ENCODE peak calls at places on chromosomes 3 and 15, in ten cellular contexts. One of them, this sample, is unnamed.

GRCh38 chr3:20056727-20057611 is 16.7 kb downstream of the KAT2B start:
- DNase-seq in testis: no peak
- DNase-seq in fibroblast of lung: peak; percentile 69
- DNase-seq in tibial artery: no peak
- DNase-seq in psoas muscle: no peak
- DNase-seq in mammary epithelial cell: peak; percentile 98
- DNase-seq in Peyer's patch: no peak
- DNase-seq in H9: no peak
- DNase-seq in HCT116: no peak
- DNase-seq in A549: no peak
- DNase-seq in this sample: peak; percentile 84

GRCh38 chr15:101538996-101539395 is 49.5 kb upstream of the PCSK6 start:
- DNase-seq in tibial artery: no peak
- DNase-seq in A549: no peak
- DNase-seq in testis: no peak
- DNase-seq in fibroblast of lung: no peak
- DNase-seq in Peyer's patch: no peak
- DNase-seq in H9: peak; percentile 7
- DNase-seq in psoas muscle: no peak
- DNase-seq in HCT116: no peak
- DNase-seq in mammary epithelial cell: no peak
- DNase-seq in this sample: peak; percentile 36

GRCh38 chr3:87987952-87988351 is 70.9 kb downstream of the CGGBP1 start:
- DNase-seq in fibroblast of lung: no peak
- DNase-seq in psoas muscle: no peak
- DNase-seq in mammary epithelial cell: no peak
- DNase-seq in tibial artery: no peak
- DNase-seq in testis: no peak
- DNase-seq in H9: peak; percentile 50
- DNase-seq in HCT116: no peak
- DNase-seq in Peyer's patch: no peak
- DNase-seq in A549: no peak
- DNase-seq in this sample: no peak

GRCh38 chr15:85094685-85095084 is 113.0 kb downstream of the PDE8A start:
- DNase-seq in A549: no peak
- DNase-seq in HCT116: no peak
- DNase-seq in tibial artery: no peak
- DNase-seq in testis: no peak
- DNase-seq in psoas muscle: no peak
- DNase-seq in fibroblast of lung: peak; percentile 24
- DNase-seq in Peyer's patch: no peak
- DNase-seq in mammary epithelial cell: peak; percentile 19
- DNase-seq in H9: no peak
- DNase-seq in this sample: peak; percentile 82

GRCh38 chr3:150170843-150171513 is 200.3 kb upstream of the PFN2 start:
- DNase-seq in Peyer's patch: no peak
- DNase-seq in mammary epithelial cell: no peak
- DNase-seq in tibial artery: no peak
- DNase-seq in testis: no peak
- DNase-seq in fibroblast of lung: peak; percentile 59
- DNase-seq in HCT116: no peak
- DNase-seq in H9: no peak
- DNase-seq in psoas muscle: no peak
- DNase-seq in A549: no peak
- DNase-seq in this sample: no peak

GRCh38 chr3:130707914-130708601 is 38.6 kb downstream of the PIK3R4 start:
- DNase-seq in testis: no peak
- DNase-seq in H9: no peak
- DNase-seq in mammary epithelial cell: no peak
- DNase-seq in tibial artery: no peak
- DNase-seq in HCT116: no peak
- DNase-seq in A549: no peak
- DNase-seq in fibroblast of lung: no peak
- DNase-seq in Peyer's patch: no peak
- DNase-seq in psoas muscle: no peak
- DNase-seq in this sample: no peak

GRCh38 chr15:98155356-98155755 is 194.9 kb downstream of the ARRDC4 start:
- DNase-seq in mammary epithelial cell: peak; percentile 66
- DNase-seq in A549: no peak
- DNase-seq in HCT116: no peak
- DNase-seq in psoas muscle: no peak
- DNase-seq in Peyer's patch: no peak
- DNase-seq in H9: no peak
- DNase-seq in fibroblast of lung: peak; percentile 3
- DNase-seq in tibial artery: no peak
- DNase-seq in testis: no peak
- DNase-seq in this sample: no peak

GRCh38 chr3:137199678-137200077 is 241.9 kb downstream of the IL20RB start:
- DNase-seq in testis: no peak
- DNase-seq in psoas muscle: no peak
- DNase-seq in H9: no peak
- DNase-seq in tibial artery: no peak
- DNase-seq in mammary epithelial cell: no peak
- DNase-seq in fibroblast of lung: no peak
- DNase-seq in A549: no peak
- DNase-seq in HCT116: no peak
- DNase-seq in Peyer's patch: no peak
- DNase-seq in this sample: no peak

GRCh38 chr3:128452120-128452519 is 14.6 kb downstream of the DNAJB8 start:
- DNase-seq in tibial artery: no peak
- DNase-seq in HCT116: no peak
- DNase-seq in Peyer's patch: no peak
- DNase-seq in A549: no peak
- DNase-seq in psoas muscle: no peak
- DNase-seq in H9: no peak
- DNase-seq in mammary epithelial cell: no peak
- DNase-seq in fibroblast of lung: no peak
- DNase-seq in testis: no peak
- DNase-seq in this sample: no peak

GRCh38 chr3:128455116-128455515 is 11.6 kb downstream of the DNAJB8 start:
- DNase-seq in H9: no peak
- DNase-seq in testis: no peak
- DNase-seq in fibroblast of lung: no peak
- DNase-seq in A549: no peak
- DNase-seq in HCT116: no peak
- DNase-seq in mammary epithelial cell: no peak
- DNase-seq in Peyer's patch: no peak
- DNase-seq in tibial artery: no peak
- DNase-seq in psoas muscle: no peak
- DNase-seq in this sample: no peak

GRCh38 chr3:128452678-128453275 is 13.9 kb downstream of the DNAJB8 start:
- DNase-seq in fibroblast of lung: no peak
- DNase-seq in psoas muscle: no peak
- DNase-seq in tibial artery: no peak
- DNase-seq in HCT116: no peak
- DNase-seq in mammary epithelial cell: no peak
- DNase-seq in Peyer's patch: no peak
- DNase-seq in A549: no peak
- DNase-seq in H9: no peak
- DNase-seq in testis: no peak
- DNase-seq in this sample: no peak

GRCh38 chr3:128454310-128454618 is 12.4 kb downstream of the DNAJB8 start:
- DNase-seq in psoas muscle: no peak
- DNase-seq in A549: no peak
- DNase-seq in H9: no peak
- DNase-seq in tibial artery: no peak
- DNase-seq in testis: no peak
- DNase-seq in Peyer's patch: no peak
- DNase-seq in HCT116: no peak
- DNase-seq in fibroblast of lung: no peak
- DNase-seq in mammary epithelial cell: no peak
- DNase-seq in this sample: no peak

GRCh38 chr3:128453521-128454309 is 13.0 kb downstream of the DNAJB8 start:
- DNase-seq in H9: no peak
- DNase-seq in mammary epithelial cell: no peak
- DNase-seq in fibroblast of lung: no peak
- DNase-seq in tibial artery: no peak
- DNase-seq in psoas muscle: no peak
- DNase-seq in HCT116: no peak
- DNase-seq in A549: no peak
- DNase-seq in testis: no peak
- DNase-seq in Peyer's patch: no peak
- DNase-seq in this sample: no peak
- TF ChIP-seq CTCF in H9: no peak
- TF ChIP-seq CTCF in mammary epithelial cell: no peak
- TF ChIP-seq CTCF in fibroblast of lung: no peak
- TF ChIP-seq CTCF in tibial artery: no peak
- TF ChIP-seq CTCF in psoas muscle: no peak
- TF ChIP-seq CTCF in HCT116: no peak
- TF ChIP-seq CTCF in A549: no peak
- TF ChIP-seq CTCF in testis: no peak
- TF ChIP-seq CTCF in Peyer's patch: no peak
- TF ChIP-seq CTCF in this sample: no peak

DNA sequence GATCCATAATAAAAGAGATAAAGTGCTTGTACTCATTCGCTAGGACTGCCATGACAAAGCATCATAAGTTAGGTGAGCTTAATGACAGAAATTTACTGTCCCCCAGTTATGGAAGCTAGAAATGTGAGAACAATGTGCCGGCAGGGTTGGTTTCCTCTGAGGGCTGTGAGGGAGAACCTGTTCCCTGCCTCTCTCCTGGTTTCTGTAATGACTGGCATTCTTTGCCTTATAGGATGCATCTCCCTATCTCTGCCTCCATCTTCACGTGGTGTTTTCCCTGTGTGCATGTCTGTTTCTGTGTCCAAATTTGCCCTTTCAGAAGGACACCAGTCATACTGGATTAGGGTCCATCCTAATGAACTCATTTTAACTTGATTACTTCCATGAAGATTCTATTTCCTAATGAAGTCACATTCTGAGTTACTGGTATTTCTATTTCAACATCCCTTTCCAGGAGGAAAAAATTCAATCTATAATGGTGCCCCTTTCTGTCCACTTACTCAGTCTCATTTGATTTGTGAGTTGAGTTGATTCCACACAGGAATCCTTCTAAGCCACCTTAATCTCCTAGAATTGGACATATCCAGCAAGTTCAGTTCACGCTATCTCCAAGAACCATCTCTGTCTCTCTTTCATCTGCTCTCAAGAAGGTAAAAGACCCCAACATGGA is 71.2 kb upstream of the LIPC start:
- DNase-seq in tibial artery: no peak
- DNase-seq in testis: no peak
- DNase-seq in fibroblast of lung: peak; percentile 12
- DNase-seq in psoas muscle: no peak
- DNase-seq in A549: no peak
- DNase-seq in HCT116: no peak
- DNase-seq in mammary epithelial cell: no peak
- DNase-seq in Peyer's patch: no peak
- DNase-seq in H9: no peak
- DNase-seq in this sample: peak; percentile 23
- H3K27ac ChIP-seq in tibial artery: no peak overlapping the region
- H3K27ac ChIP-seq in testis: no peak overlapping the region
- H3K27ac ChIP-seq in fibroblast of lung: peak overlapping the region; percentile 55
- H3K27ac ChIP-seq in psoas muscle: no peak overlapping the region
- H3K27ac ChIP-seq in A549: no peak overlapping the region
- H3K27ac ChIP-seq in HCT116: no peak overlapping the region
- H3K27ac ChIP-seq in mammary epithelial cell: no peak overlapping the region
- H3K27ac ChIP-seq in Peyer's patch: no peak overlapping the region
- H3K27ac ChIP-seq in H9: no peak overlapping the region
- H3K27ac ChIP-seq in this sample: no peak overlapping the region

GRCh38 chr3:23740517-23741402 is 65.0 kb upstream of the UBE2E1 start:
- DNase-seq in fibroblast of lung: no peak
- DNase-seq in HCT116: peak; percentile 96
- DNase-seq in Peyer's patch: no peak
- DNase-seq in H9: no peak
- DNase-seq in testis: no peak
- DNase-seq in A549: peak; percentile 72
- DNase-seq in tibial artery: peak; percentile 36
- DNase-seq in mammary epithelial cell: peak; percentile 96
- DNase-seq in psoas muscle: no peak
- DNase-seq in this sample: no peak

GRCh38 chr3:23739536-23739935 is 66.2 kb upstream of the UBE2E1 start:
- DNase-seq in testis: peak; percentile 36
- DNase-seq in mammary epithelial cell: peak; percentile 71
- DNase-seq in tibial artery: no peak
- DNase-seq in psoas muscle: no peak
- DNase-seq in Peyer's patch: no peak
- DNase-seq in A549: no peak
- DNase-seq in H9: no peak
- DNase-seq in HCT116: no peak
- DNase-seq in fibroblast of lung: peak; percentile 79
- DNase-seq in this sample: peak; percentile 89

GRCh38 chr3:23741403-23741706 is 64.4 kb upstream of the UBE2E1 start:
- DNase-seq in mammary epithelial cell: no peak
- DNase-seq in testis: no peak
- DNase-seq in A549: no peak
- DNase-seq in H9: no peak
- DNase-seq in psoas muscle: no peak
- DNase-seq in tibial artery: no peak
- DNase-seq in HCT116: no peak
- DNase-seq in Peyer's patch: no peak
- DNase-seq in fibroblast of lung: no peak
- DNase-seq in this sample: no peak

GRCh38 chr3:23746473-23746872 is 59.3 kb upstream of the UBE2E1 start:
- DNase-seq in testis: no peak
- DNase-seq in Peyer's patch: no peak
- DNase-seq in H9: no peak
- DNase-seq in mammary epithelial cell: no peak
- DNase-seq in HCT116: no peak
- DNase-seq in psoas muscle: no peak
- DNase-seq in A549: no peak
- DNase-seq in tibial artery: no peak
- DNase-seq in fibroblast of lung: no peak
- DNase-seq in this sample: no peak

DNA sequence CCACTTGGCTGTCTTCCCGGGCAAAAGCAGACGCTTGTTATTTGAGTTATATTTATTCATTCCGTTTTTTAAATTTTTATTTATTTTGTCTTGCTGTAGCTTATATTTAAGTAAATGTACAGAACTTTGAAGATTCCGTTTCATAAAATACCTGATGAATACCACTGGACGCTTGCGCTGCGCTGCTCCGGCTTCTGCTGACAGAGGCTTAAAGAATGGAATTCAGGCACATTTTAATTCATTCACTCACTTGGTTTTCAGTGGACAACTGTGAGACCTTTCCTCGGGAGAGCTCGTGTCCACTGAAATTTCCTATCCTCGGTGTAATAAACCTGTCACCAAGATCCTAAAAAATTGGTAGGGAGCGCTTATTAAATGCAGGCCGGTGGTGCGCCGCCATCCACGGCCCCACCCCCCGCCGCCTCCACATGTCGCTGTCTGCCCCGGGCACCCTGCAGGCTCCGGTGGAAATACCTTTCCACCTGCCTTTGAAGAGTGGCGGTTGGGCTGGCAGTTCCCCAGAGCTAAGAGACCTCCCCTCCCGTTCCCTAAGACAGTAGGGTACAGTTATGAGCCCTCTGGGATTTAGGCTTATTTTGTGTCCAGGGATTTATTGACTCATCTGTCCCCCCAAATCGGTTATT is 62.5 kb upstream of the UBE2E1 start:
- DNase-seq in tibial artery: no peak
- DNase-seq in testis: no peak
- DNase-seq in fibroblast of lung: no peak
- DNase-seq in psoas muscle: no peak
- DNase-seq in H9: peak; percentile 66
- DNase-seq in mammary epithelial cell: no peak
- DNase-seq in A549: no peak
- DNase-seq in HCT116: no peak
- DNase-seq in Peyer's patch: no peak
- DNase-seq in this sample: no peak
- TF ChIP-seq CTCF in tibial artery: no peak
- TF ChIP-seq CTCF in testis: no peak
- TF ChIP-seq CTCF in fibroblast of lung: no peak
- TF ChIP-seq CTCF in psoas muscle: no peak
- TF ChIP-seq CTCF in H9: peak; percentile 51
- TF ChIP-seq CTCF in mammary epithelial cell: no peak
- TF ChIP-seq CTCF in A549: no peak
- TF ChIP-seq CTCF in HCT116: no peak
- TF ChIP-seq CTCF in Peyer's patch: no peak
- TF ChIP-seq CTCF in this sample: no peak

DNA sequence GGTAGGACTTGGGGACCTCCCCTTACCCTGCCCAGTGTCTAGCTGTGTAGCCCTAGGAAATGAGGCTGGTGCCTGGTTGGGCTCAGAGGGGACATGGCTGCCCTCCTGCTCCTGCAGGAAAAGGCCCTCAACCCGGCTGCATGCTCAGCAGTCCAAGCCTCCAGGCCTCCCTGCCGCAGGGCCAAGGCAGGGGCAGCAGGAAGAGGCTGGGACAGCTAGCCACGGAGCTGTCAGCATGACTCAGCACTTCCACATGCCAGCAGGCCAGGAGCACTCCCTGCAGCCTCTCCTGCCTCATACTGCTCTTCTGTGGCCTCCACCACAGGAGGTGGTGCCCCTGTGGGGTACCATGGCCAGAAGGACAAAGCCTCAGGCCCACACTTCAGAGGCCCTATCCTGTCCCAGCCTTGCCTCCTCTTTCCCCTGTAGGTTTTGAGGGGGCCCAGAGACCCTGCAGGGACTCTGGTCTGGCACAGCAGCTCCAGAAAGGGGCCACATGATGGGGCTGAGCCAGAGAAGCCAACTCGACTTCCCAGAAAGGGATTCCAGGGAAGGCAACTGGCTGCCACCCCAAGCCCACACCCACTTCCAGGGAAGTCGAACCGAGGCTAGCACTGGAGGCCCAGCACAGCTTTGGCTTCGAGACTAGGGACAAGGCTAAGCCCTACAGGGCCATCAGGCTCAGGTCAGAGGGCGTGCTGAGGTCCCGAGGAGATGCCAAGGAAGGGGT is 19.5 kb downstream of the TKT start:
- DNase-seq in tibial artery: peak; percentile 58
- DNase-seq in psoas muscle: peak; percentile 70
- DNase-seq in testis: peak; percentile 83
- DNase-seq in HCT116: peak; percentile 34
- DNase-seq in fibroblast of lung: peak; percentile 89
- DNase-seq in H9: peak; percentile 66
- DNase-seq in A549: peak; percentile 55
- DNase-seq in Peyer's patch: no peak
- DNase-seq in mammary epithelial cell: peak; percentile 68
- DNase-seq in this sample: peak; percentile 98
- H3K27ac ChIP-seq in tibial artery: peak overlapping the region; percentile 39
- H3K27ac ChIP-seq in psoas muscle: peak overlapping the region; percentile 6
- H3K27ac ChIP-seq in testis: no peak overlapping the region
- H3K27ac ChIP-seq in HCT116: peak overlapping the region; percentile 82
- H3K27ac ChIP-seq in fibroblast of lung: peak overlapping the region; percentile 87
- H3K27ac ChIP-seq in H9: no peak overlapping the region
- H3K27ac ChIP-seq in A549: peak overlapping the region; percentile 100
- H3K27ac ChIP-seq in Peyer's patch: peak overlapping the region; percentile 64
- H3K27ac ChIP-seq in mammary epithelial cell: peak overlapping the region; percentile 8
- H3K27ac ChIP-seq in this sample: peak overlapping the region; percentile 87